ENCODE peak calls at places on chromosomes 4 and X, in six cellular contexts. O is AG08396, W is NCI-H1092 treated with DMSO at 0.1 percent for 48 hours, H is mammary epithelial cell, P is AG09319, Y is Calu3. A is an unnamed sample.

GRCh38 chr4:73257995-73258667 is 467 bp downstream of the ANKRD17 start:
- DNase-seq in O (peak), W (peak), H (peak), P (no peak), Y (no peak), A (peak)

GRCh38 chr4:169256856-169257756 is 13.7 kb downstream of the SH3RF1 start:
- DNase-seq in O (no peak), W (no peak), H (no peak), P (no peak), Y (no peak), A (no peak)

GRCh38 chr4:159048166-159048886 is 54.6 kb upstream of the RAPGEF2 start:
- DNase-seq in O (peak), W (peak), H (peak), P (peak), Y (peak), A (peak)

GRCh38 chr4:80307183-80307735 is 28.3 kb upstream of the CFAP299 start:
- DNase-seq in O (no peak), W (peak), H (peak), P (no peak), Y (no peak), A (no peak)

GRCh38 chrX:20913760-20914159 is 460.5 kb upstream of the CNKSR2 start:
- DNase-seq in O (no peak), W (no peak), H (no peak), P (no peak), Y (peak), A (no peak)

GRCh38 chr4:89319756-89320155 is 12.2 kb upstream of the GPRIN3 start:
- DNase-seq in O (no peak), W (no peak), H (no peak), P (no peak), Y (no peak), A (no peak)

GRCh38 chr4:111959202-111959601 is 186.1 kb upstream of the FAM241A start:
- DNase-seq in O (no peak), W (no peak), H (peak), P (no peak), Y (peak), A (no peak)

GRCh38 chr4:118729287-118730286 is 44.4 kb downstream of the METTL14 start:
- DNase-seq in O (peak), W (no peak), H (no peak), P (peak), Y (no peak), A (no peak)

GRCh38 chrX:68917799-68918198 is 89.0 kb downstream of the EFNB1 start:
- DNase-seq in O (no peak), W (no peak), H (no peak), P (no peak), Y (no peak), A (no peak)